ENCODE peak calls at places on chromosomes 13 and 19, in five cellular contexts. One of them, this sample, is unnamed.

GRCh38 chr13:65926750-65927171 is 1303.4 kb downstream of the PCDH9 start:
- DNase-seq in GM23338: peak
- DNase-seq in CD14-positive monocyte: no peak
- DNase-seq in psoas muscle: no peak
- DNase-seq in stomach: peak
- DNase-seq in this sample: no peak

GRCh38 chr19:48810151-48810550 is 678 bp downstream of the BCAT2 start:
- DNase-seq in stomach: no peak
- DNase-seq in psoas muscle: no peak
- DNase-seq in CD14-positive monocyte: no peak
- DNase-seq in GM23338: no peak
- DNase-seq in this sample: no peak

GRCh38 chr13:62309904-62310303 is 894.3 kb upstream of the PCDH20 start:
- DNase-seq in stomach: no peak
- DNase-seq in GM23338: peak
- DNase-seq in CD14-positive monocyte: no peak
- DNase-seq in psoas muscle: no peak
- DNase-seq in this sample: no peak

GRCh38 chr19:40178756-40179155 is 12.5 kb upstream of the MAP3K10 start:
- DNase-seq in GM23338: no peak
- DNase-seq in psoas muscle: no peak
- DNase-seq in stomach: no peak
- DNase-seq in CD14-positive monocyte: no peak
- DNase-seq in this sample: no peak

GRCh38 chr19:4208385-4209094 is 20.8 kb upstream of the EBI3 start:
- DNase-seq in psoas muscle: no peak
- DNase-seq in stomach: no peak
- DNase-seq in CD14-positive monocyte: no peak
- DNase-seq in GM23338: peak
- DNase-seq in this sample: no peak

GRCh38 chr13:94780421-94780820 is 68.1 kb upstream of the SOX21 start:
- DNase-seq in stomach: no peak
- DNase-seq in psoas muscle: no peak
- DNase-seq in GM23338: no peak
- DNase-seq in CD14-positive monocyte: no peak
- DNase-seq in this sample: no peak

GRCh38 chr19:45251452-45252354 is 632 bp downstream of the MARK4 start:
- DNase-seq in GM23338: peak
- DNase-seq in CD14-positive monocyte: no peak
- DNase-seq in stomach: no peak
- DNase-seq in psoas muscle: no peak
- DNase-seq in this sample: no peak

GRCh38 chr19:1671716-1672037 is 19.3 kb upstream of the TCF3 start:
- DNase-seq in psoas muscle: no peak
- DNase-seq in CD14-positive monocyte: no peak
- DNase-seq in stomach: no peak
- DNase-seq in GM23338: no peak
- DNase-seq in this sample: no peak

GRCh38 chr13:105338044-105338443 is 1197.4 kb downstream of the EFNB2 start:
- DNase-seq in CD14-positive monocyte: no peak
- DNase-seq in stomach: no peak
- DNase-seq in psoas muscle: no peak
- DNase-seq in GM23338: no peak
- DNase-seq in this sample: no peak

GRCh38 chr13:73849292-73849691 is 284.9 kb downstream of the KLF12 start:
- DNase-seq in GM23338: peak
- DNase-seq in psoas muscle: no peak
- DNase-seq in stomach: no peak
- DNase-seq in CD14-positive monocyte: no peak
- DNase-seq in this sample: no peak

GRCh38 chr13:112053744-112054615 is 13.0 kb upstream of the SOX1 start:
- DNase-seq in CD14-positive monocyte: no peak
- DNase-seq in GM23338: peak
- DNase-seq in psoas muscle: no peak
- DNase-seq in stomach: no peak
- DNase-seq in this sample: no peak

GRCh38 chr19:58181902-58182576 is 822 bp upstream of the ZNF274 start:
- DNase-seq in GM23338: peak
- DNase-seq in psoas muscle: peak
- DNase-seq in CD14-positive monocyte: no peak
- DNase-seq in stomach: peak
- DNase-seq in this sample: no peak

GRCh38 chr13:75271851-75272250 is 210.1 kb downstream of the TBC1D4 start:
- DNase-seq in CD14-positive monocyte: no peak
- DNase-seq in GM23338: no peak
- DNase-seq in stomach: no peak
- DNase-seq in psoas muscle: no peak
- DNase-seq in this sample: no peak

GRCh38 chr19:35315883-35316282 is 13.1 kb upstream of the CD22 start:
- DNase-seq in stomach: no peak
- DNase-seq in GM23338: no peak
- DNase-seq in CD14-positive monocyte: no peak
- DNase-seq in psoas muscle: no peak
- DNase-seq in this sample: no peak

GRCh38 chr19:3547301-3547731 is 8.3 kb downstream of the TEKTIP1 start:
- DNase-seq in GM23338: no peak
- DNase-seq in CD14-positive monocyte: no peak
- DNase-seq in stomach: no peak
- DNase-seq in psoas muscle: no peak
- DNase-seq in this sample: no peak

GRCh38 chr13:32911506-32911905 is 104.7 kb upstream of the KL start:
- DNase-seq in CD14-positive monocyte: no peak
- DNase-seq in GM23338: peak
- DNase-seq in stomach: no peak
- DNase-seq in psoas muscle: no peak
- DNase-seq in this sample: no peak

GRCh38 chr19:1400281-1401137 is 833 bp downstream of the GAMT start:
- DNase-seq in GM23338: no peak
- DNase-seq in CD14-positive monocyte: no peak
- DNase-seq in stomach: peak
- DNase-seq in psoas muscle: peak
- DNase-seq in this sample: no peak

GRCh38 chr19:7911509-7912143 is 3.0 kb upstream of the TGFBR3L start:
- DNase-seq in GM23338: no peak
- DNase-seq in CD14-positive monocyte: no peak
- DNase-seq in stomach: no peak
- DNase-seq in psoas muscle: no peak
- DNase-seq in this sample: no peak

GRCh38 chr13:78286748-78287147 is 316.6 kb downstream of the POU4F1 start:
- DNase-seq in CD14-positive monocyte: no peak
- DNase-seq in stomach: no peak
- DNase-seq in psoas muscle: no peak
- DNase-seq in GM23338: no peak
- DNase-seq in this sample: no peak

GRCh38 chr13:35600137-35600536 is 123.6 kb upstream of the MAB21L1 start:
- DNase-seq in psoas muscle: no peak
- DNase-seq in GM23338: no peak
- DNase-seq in stomach: no peak
- DNase-seq in CD14-positive monocyte: no peak
- DNase-seq in this sample: no peak

GRCh38 chr19:45097450-45097775 is 4.4 kb downstream of the PPP1R37 start:
- DNase-seq in GM23338: no peak
- DNase-seq in psoas muscle: no peak
- DNase-seq in stomach: no peak
- DNase-seq in CD14-positive monocyte: no peak
- DNase-seq in this sample: no peak

GRCh38 chr19:45211751-45212381 is 33.3 kb downstream of the BLOC1S3 start:
- DNase-seq in GM23338: no peak
- DNase-seq in CD14-positive monocyte: no peak
- DNase-seq in psoas muscle: peak
- DNase-seq in stomach: peak
- DNase-seq in this sample: no peak

GRCh38 chr19:42344336-42344893 is 19.0 kb downstream of the MEGF8 start:
- DNase-seq in CD14-positive monocyte: no peak
- DNase-seq in psoas muscle: no peak
- DNase-seq in stomach: no peak
- DNase-seq in GM23338: no peak
- DNase-seq in this sample: no peak

GRCh38 chr19:35116085-35116801 is 620 bp downstream of the FXYD3 start:
- DNase-seq in psoas muscle: no peak
- DNase-seq in GM23338: no peak
- DNase-seq in CD14-positive monocyte: no peak
- DNase-seq in stomach: peak
- DNase-seq in this sample: no peak

DNA sequence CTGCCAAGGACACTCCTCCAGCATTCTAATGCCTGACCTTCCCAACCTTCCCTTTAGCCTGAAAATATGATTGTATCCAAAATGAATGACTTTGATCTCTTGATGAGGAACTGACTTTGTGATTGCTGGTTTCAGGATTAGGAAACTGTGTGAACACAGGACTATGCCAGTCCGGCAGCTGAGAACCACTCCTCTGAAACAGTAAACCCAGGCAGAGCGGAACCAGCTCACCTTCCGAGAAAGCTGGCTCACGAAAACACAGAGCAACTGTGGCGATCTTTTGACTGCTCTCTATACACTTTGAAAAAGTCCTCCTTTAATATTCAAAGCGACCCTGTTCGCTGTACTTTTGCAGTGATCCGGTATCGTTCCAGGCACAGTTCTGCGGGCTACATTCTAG is 258.8 kb upstream of the IRS2 start:
- DNase-seq in psoas muscle: no peak
- DNase-seq in GM23338: no peak
- DNase-seq in stomach: no peak
- DNase-seq in CD14-positive monocyte: no peak
- DNase-seq in this sample: no peak
- TF ChIP-seq CTCF in psoas muscle: no peak
- TF ChIP-seq CTCF in GM23338: no peak
- TF ChIP-seq CTCF in stomach: no peak
- TF ChIP-seq CTCF in CD14-positive monocyte: no peak
- TF ChIP-seq CTCF in this sample: no peak

GRCh38 chr19:12364391-12365093 is 941 bp downstream of the ZNF442 start:
- DNase-seq in stomach: no peak
- DNase-seq in GM23338: peak
- DNase-seq in CD14-positive monocyte: no peak
- DNase-seq in psoas muscle: no peak
- DNase-seq in this sample: peak

GRCh38 chr19:12365094-12365371 is 450 bp downstream of the ZNF442 start:
- DNase-seq in psoas muscle: no peak
- DNase-seq in stomach: peak
- DNase-seq in CD14-positive monocyte: no peak
- DNase-seq in GM23338: peak
- DNase-seq in this sample: no peak

GRCh38 chr19:12365372-12366162 is at the start of gene ZNF442:
- DNase-seq in psoas muscle: peak
- DNase-seq in stomach: peak
- DNase-seq in CD14-positive monocyte: peak
- DNase-seq in GM23338: peak
- DNase-seq in this sample: peak
- TF ChIP-seq CTCF in psoas muscle: peak
- TF ChIP-seq CTCF in stomach: peak
- TF ChIP-seq CTCF in CD14-positive monocyte: no peak
- TF ChIP-seq CTCF in GM23338: peak
- TF ChIP-seq CTCF in this sample: no peak

DNA sequence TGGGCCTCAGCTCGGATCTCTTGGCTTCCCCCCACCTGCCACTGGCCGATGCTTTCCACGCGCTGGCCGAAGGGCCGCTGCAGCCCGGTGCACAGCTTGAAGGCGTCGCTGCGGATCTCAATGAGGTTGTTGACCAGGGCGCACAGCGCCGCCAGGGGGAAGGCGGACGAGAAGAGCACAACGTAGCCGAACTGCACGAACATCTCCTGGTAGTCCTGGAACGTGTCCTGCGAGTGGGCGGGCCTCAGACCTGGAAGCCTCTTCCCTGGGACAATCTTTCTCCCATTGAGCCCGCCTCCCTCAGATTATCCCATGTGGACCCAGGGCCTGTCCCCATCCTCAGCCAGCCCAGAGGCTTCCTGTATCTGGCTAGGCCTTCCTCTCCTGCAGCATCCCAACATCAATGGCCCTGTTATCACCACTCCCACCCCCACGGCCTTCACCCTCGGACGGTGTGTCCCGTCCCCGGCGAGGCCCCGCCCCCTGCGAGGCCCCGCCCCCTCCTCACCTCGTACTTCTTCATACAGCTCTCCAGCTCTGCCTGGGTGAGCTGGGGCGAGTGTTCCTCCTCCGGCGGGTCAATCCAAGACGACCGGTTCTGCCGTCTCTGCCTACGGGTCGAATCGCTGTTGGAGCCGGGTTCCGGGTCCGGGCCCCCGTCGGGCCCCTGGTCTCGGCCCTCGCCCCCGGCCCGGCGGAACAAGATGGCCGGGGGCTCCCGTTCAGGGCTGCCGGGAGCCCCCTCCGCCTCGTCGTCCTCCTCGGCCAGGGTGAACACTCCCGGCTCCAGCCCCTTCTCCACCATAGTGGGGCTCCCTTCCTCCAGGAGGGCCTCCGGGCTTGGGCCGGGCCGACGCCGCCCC is 6.8 kb downstream of the ANO8 start:
- DNase-seq in CD14-positive monocyte: peak
- DNase-seq in psoas muscle: no peak
- DNase-seq in GM23338: peak
- DNase-seq in stomach: peak
- DNase-seq in this sample: peak
- TF ChIP-seq CTCF in CD14-positive monocyte: no peak
- TF ChIP-seq CTCF in psoas muscle: no peak
- TF ChIP-seq CTCF in GM23338: peak
- TF ChIP-seq CTCF in stomach: peak
- TF ChIP-seq CTCF in this sample: no peak

GRCh38 chr19:15365264-15365663 is 14.3 kb downstream of the AKAP8 start:
- DNase-seq in CD14-positive monocyte: no peak
- DNase-seq in psoas muscle: no peak
- DNase-seq in stomach: no peak
- DNase-seq in GM23338: no peak
- DNase-seq in this sample: no peak
- TF ChIP-seq CTCF in CD14-positive monocyte: no peak
- TF ChIP-seq CTCF in psoas muscle: no peak
- TF ChIP-seq CTCF in stomach: no peak
- TF ChIP-seq CTCF in GM23338: no peak
- TF ChIP-seq CTCF in this sample: no peak

This sample was measured in omental fat pad.